ENCODE peak calls at places on chromosomes 2 and 18, in six cellular contexts. X is body of pancreas; S is left ventricle myocardium inferior; H is T-cell; L is activated naive CD8-positive, alpha-beta T cell treated with anti-CD3 and anti-CD28 coated beads, Interleukin-2, amount 50 U/mL, for 24 hours; I is T-helper 9 cell. P is an unnamed sample.

GRCh38 chr2:183078467-183079334 is at the start of gene DUSP19:
- DNase-seq in X (peak; percentile 93), L (peak; percentile 86), H (peak; percentile 30), I (peak; percentile 66), S (peak; percentile 77), P (peak; percentile 96)

GRCh38 chr18:77651441-77651840 is 401.8 kb downstream of the GALR1 start:
- DNase-seq in L (no peak), S (no peak), I (no peak), H (no peak), X (no peak), P (no peak)

GRCh38 chr2:127220102-127220806 is at the start of gene CYP27C1:
- DNase-seq in X (no peak), S (no peak), L (no peak), H (no peak), I (no peak), P (no peak)

GRCh38 chr18:45726603-45727002 is 2.6 kb downstream of the SLC14A1 start:
- DNase-seq in L (no peak), S (no peak), X (no peak), H (no peak), I (no peak), P (no peak)

GRCh38 chr2:18614042-18614441 is 24.7 kb upstream of the NT5C1B start:
- DNase-seq in S (no peak), I (no peak), X (no peak), L (no peak), H (no peak), P (no peak)

GRCh38 chr2:12430036-12430795 is 286.5 kb upstream of the TRIB2 start:
- DNase-seq in S (no peak), L (no peak), I (no peak), H (no peak), X (no peak), P (no peak)

GRCh38 chr2:227788556-227788955 is 25.1 kb upstream of the CCL20 start:
- DNase-seq in I (no peak), S (no peak), X (no peak), L (no peak), H (no peak), P (no peak)

GRCh38 chr2:102657770-102658169 is 38.4 kb downstream of the SLC9A2 start:
- DNase-seq in I (no peak), S (no peak), L (peak; percentile 22), X (no peak), H (no peak), P (no peak)

GRCh38 chr2:142881619-142882018 is 4.2 kb downstream of the KYNU start:
- DNase-seq in L (no peak), X (no peak), H (no peak), S (no peak), I (no peak), P (no peak)

GRCh38 chr2:184769038-184769437 is 170.7 kb downstream of the ZNF804A start:
- DNase-seq in H (no peak), X (no peak), L (no peak), S (no peak), I (no peak), P (no peak)

GRCh38 chr2:106323337-106324013 is 129.4 kb upstream of the UXS1 start:
- DNase-seq in X (no peak), H (no peak), L (no peak), I (no peak), S (no peak), P (no peak)

GRCh38 chr18:49304746-49305145 is 155.7 kb downstream of the DYM start:
- DNase-seq in X (no peak), S (no peak), H (no peak), L (no peak), I (no peak), P (no peak)

GRCh38 chr18:74278983-74279382 is 12.8 kb downstream of the CYB5A start:
- DNase-seq in L (no peak), I (no peak), S (no peak), X (no peak), H (no peak), P (no peak)

GRCh38 chr18:39825485-39825884 is 2129.5 kb upstream of the PIK3C3 start:
- DNase-seq in H (no peak), I (no peak), L (no peak), S (no peak), X (no peak), P (no peak)

GRCh38 chr18:78891185-78891762 is 88.3 kb upstream of the SALL3 start:
- DNase-seq in X (no peak), I (no peak), L (no peak), H (no peak), S (no peak), P (no peak)

GRCh38 chr18:8052237-8052701 is 485.2 kb downstream of the PTPRM start:
- DNase-seq in I (peak; percentile 19), X (no peak), H (no peak), L (no peak), S (no peak), P (no peak)

GRCh38 chr2:45008296-45009129 is 739 bp downstream of the SIX2 start:
- DNase-seq in L (no peak), S (no peak), H (no peak), I (no peak), X (peak; percentile 55), P (no peak)

GRCh38 chr2:43484323-43484930 is 111.4 kb downstream of the THADA start:
- DNase-seq in L (no peak), X (no peak), S (no peak), I (no peak), H (no peak), P (no peak)

GRCh38 chr2:2244508-2244907 is 86.6 kb downstream of the MYT1L start:
- DNase-seq in X (no peak), S (no peak), I (no peak), L (no peak), H (no peak), P (no peak)

GRCh38 chr18:47677952-47678351 is 252.5 kb downstream of the SMAD2 start:
- DNase-seq in S (no peak), I (no peak), X (no peak), H (no peak), L (no peak), P (no peak)

GRCh38 chr2:102064679-102065674 is 73.2 kb downstream of the IL1R2 start:
- DNase-seq in X (no peak), S (no peak), I (no peak), H (no peak), L (no peak), P (no peak)

GRCh38 chr2:27701676-27702075 is 38.0 kb downstream of the SLC4A1AP start:
- DNase-seq in X (peak; percentile 43), I (no peak), L (no peak), S (no peak), H (no peak), P (no peak)

GRCh38 chr2:137165968-137166367 is 400.6 kb downstream of the THSD7B start:
- DNase-seq in S (no peak), X (no peak), I (no peak), L (no peak), H (no peak), P (no peak)

GRCh38 chr18:48676756-48677368 is 138.0 kb downstream of the CTIF start:
- DNase-seq in I (peak; percentile 59), L (peak; percentile 83), S (peak; percentile 68), X (peak; percentile 61), H (peak; percentile 29), P (peak; percentile 70)

GRCh38 chr18:35662293-35663062 is 80.9 kb downstream of the GALNT1 start:
- DNase-seq in X (no peak), H (no peak), S (no peak), L (no peak), I (no peak), P (no peak)

GRCh38 chr2:26615336-26616031 is 25.7 kb downstream of the CIB4 start:
- DNase-seq in S (no peak), I (no peak), H (no peak), L (no peak), X (no peak), P (no peak)

GRCh38 chr2:238684362-238685326 is 163.2 kb upstream of the TWIST2 start:
- DNase-seq in L (no peak), I (no peak), S (no peak), X (peak; percentile 44), H (no peak), P (no peak)